ENCODE peak calls at places on chromosomes 16 and 17, in five cellular contexts. I is suprapubic skin, P is tibial artery, C is mucosa of descending colon, D is kidney. B is an unnamed sample.

GRCh38 chr17:40443196-40443987 is at the start of gene IGFBP4:
- DNase-seq in I (peak), P (peak), C (peak), D (peak), B (peak)

GRCh38 chr17:48522031-48522593 is 8.7 kb downstream of the HOXB1 start:
- DNase-seq in I (no peak), P (no peak), C (no peak), D (peak), B (no peak)

GRCh38 chr17:4679652-4680051 is 24.3 kb downstream of the PELP1 start:
- DNase-seq in I (no peak), P (no peak), C (no peak), D (no peak), B (no peak)

GRCh38 chr16:87918866-87919680 is 17.3 kb downstream of the CA5A start:
- DNase-seq in I (peak), P (peak), C (peak), D (no peak), B (no peak)

GRCh38 chr16:4330277-4330882 is 14.5 kb downstream of the GLIS2 start:
- DNase-seq in I (peak), P (peak), C (peak), D (peak), B (peak)

GRCh38 chr17:56690441-56691291 is 97.2 kb downstream of the NOG start:
- DNase-seq in I (peak), P (peak), C (no peak), D (peak), B (no peak)

GRCh38 chr17:5467416-5467815 is 1.4 kb downstream of the DHX33 start:
- DNase-seq in I (no peak), P (no peak), C (no peak), D (no peak), B (no peak)

GRCh38 chr17:82358467-82359350 is at the start of gene TEX19:
- DNase-seq in I (no peak), P (no peak), C (no peak), D (no peak), B (no peak)

GRCh38 chr17:16491703-16492612 is at the start of gene LRRC75A:
- DNase-seq in I (no peak), P (no peak), C (peak), D (peak), B (peak)

GRCh38 chr16:52573365-52574104 is 26.6 kb upstream of the TOX3 start:
- DNase-seq in I (no peak), P (no peak), C (peak), D (no peak), B (no peak)

GRCh38 chr16:11090947-11091785 is 146.8 kb downstream of the CLEC16A start:
- DNase-seq in I (peak), P (no peak), C (no peak), D (no peak), B (no peak)

GRCh38 chr17:76848670-76849069 is 19.5 kb upstream of the MGAT5B start:
- DNase-seq in I (no peak), P (no peak), C (no peak), D (no peak), B (no peak)

GRCh38 chr16:85276741-85277140 is 164.5 kb upstream of the CIBAR2 start:
- DNase-seq in I (no peak), P (no peak), C (no peak), D (no peak), B (no peak)

GRCh38 chr17:45160505-45161287 is 979 bp upstream of the HEXIM2 start:
- DNase-seq in I (no peak), P (no peak), C (peak), D (peak), B (no peak)

GRCh38 chr17:72719582-72720493 is 372.6 kb downstream of the SLC39A11 start:
- DNase-seq in I (no peak), P (no peak), C (peak), D (no peak), B (peak)

GRCh38 chr16:85366031-85366763 is 246.9 kb upstream of the GSE1 start:
- DNase-seq in I (peak), P (no peak), C (no peak), D (no peak), B (no peak)

GRCh38 chr17:55421179-55421934 is at the start of gene MMD:
- DNase-seq in I (peak), P (no peak), C (peak), D (peak), B (peak)

GRCh38 chr16:7025616-7026190 is 306.9 kb upstream of the RBFOX1 start:
- DNase-seq in I (peak), P (peak), C (peak), D (peak), B (no peak)

GRCh38 chr17:38613981-38614779 is 8.4 kb upstream of the SRCIN1 start:
- DNase-seq in I (no peak), P (no peak), C (peak), D (peak), B (no peak)

GRCh38 chr17:30379303-30380105 is 777 bp downstream of the CPD start:
- DNase-seq in I (peak), P (peak), C (peak), D (peak), B (no peak)

GRCh38 chr16:49464877-49465504 is 91.4 kb downstream of the C16orf78 start:
- DNase-seq in I (peak), P (no peak), C (no peak), D (no peak), B (no peak)
- TF ChIP-seq CTCF in I (peak), P (no peak), C (peak), D (no peak), B (peak)

DNA sequence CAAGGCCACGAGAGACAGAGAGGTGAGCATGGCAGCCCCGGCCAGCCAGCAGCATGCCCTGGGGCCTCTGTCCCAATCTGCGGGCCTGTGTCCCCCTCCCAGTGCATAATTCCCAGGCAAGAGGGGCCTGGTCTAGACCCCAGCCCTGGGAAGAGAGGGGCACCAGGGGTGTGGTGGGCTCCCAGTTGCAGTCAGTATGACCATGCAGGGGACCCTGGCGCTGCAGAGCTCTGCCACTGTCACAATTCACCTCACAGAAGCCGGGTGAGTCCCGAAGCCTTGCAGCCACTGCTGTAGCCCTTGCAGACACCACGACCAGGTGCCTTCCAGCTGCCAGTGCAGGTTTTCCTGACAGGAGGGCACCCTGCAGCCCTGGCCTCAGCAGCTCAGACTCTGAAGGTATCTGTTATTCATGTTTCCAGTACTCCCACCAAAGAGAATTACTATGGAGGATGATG is 25.8 kb upstream of the KSR1 start:
- DNase-seq in I (no peak), P (no peak), C (no peak), D (no peak), B (no peak)
- TF ChIP-seq CTCF in I (no peak), P (no peak), C (no peak), D (no peak), B (no peak)

DNA sequence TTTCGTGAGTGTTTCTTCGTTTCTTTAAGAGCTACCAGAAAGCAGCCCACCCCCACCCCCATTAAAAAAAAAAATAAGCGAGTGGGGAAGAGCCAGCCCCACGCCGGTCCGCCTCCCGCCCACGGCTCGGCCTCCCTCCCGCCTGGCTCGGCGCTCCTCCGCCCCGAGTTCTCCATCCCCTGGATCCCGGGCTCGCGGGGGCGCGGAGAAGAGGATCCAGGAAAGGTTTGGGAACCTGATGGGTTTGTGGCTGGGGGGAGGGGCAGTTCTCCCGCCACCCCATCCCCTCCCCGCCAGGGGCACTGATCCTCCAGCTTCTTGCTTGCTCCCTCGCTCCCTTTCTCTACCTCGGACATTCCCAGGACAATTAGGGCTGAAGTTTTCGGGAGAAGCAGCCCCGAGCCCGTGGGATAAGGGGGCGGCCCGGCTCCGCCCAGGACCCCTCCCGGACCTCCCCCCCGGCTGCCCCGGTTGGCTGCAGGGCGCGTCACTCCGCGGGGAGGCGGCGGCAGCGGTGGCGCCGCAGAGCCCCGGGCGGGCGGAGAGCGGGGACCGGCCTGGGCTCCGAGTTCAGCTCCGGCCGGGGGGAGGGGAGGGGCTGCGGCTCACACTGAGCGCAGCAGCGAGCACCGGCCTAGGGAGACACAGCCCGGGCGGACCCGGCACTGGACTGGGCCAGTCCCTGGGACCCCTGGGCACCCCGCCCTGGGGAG is 1.0 kb upstream of the SALL1 start:
- DNase-seq in I (no peak), P (no peak), C (peak), D (peak), B (no peak)
- TF ChIP-seq CTCF in I (no peak), P (no peak), C (no peak), D (no peak), B (no peak)

DNA sequence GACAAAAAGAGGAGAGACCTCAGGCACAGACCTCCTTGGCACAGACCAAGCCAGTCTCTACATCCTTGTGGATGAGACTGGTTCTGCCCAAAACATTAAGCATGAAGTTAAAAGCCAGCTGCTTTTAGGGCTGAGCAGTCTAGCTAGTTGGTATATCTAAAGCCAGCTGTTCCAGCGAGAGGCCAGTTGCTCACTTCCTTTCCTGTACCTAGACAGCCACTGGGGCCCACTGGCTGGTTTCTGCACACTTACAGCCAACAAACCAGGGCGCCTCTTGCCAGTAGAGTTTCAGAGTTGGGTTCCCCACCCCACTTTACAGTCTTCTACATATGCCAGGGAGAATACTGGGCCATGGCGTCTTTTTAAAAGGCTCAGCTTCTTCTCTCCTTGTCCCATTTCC is 242.4 kb downstream of the ZFHX3 start:
- DNase-seq in I (no peak), P (no peak), C (no peak), D (no peak), B (no peak)
- TF ChIP-seq CTCF in I (no peak), P (no peak), C (no peak), D (no peak), B (no peak)

GRCh38 chr17:64497565-64498035 is 746 bp upstream of the POLG2 start:
- DNase-seq in I (no peak), P (no peak), C (no peak), D (no peak), B (no peak)
- TF ChIP-seq CTCF in I (no peak), P (no peak), C (no peak), D (no peak), B (no peak)

DNA sequence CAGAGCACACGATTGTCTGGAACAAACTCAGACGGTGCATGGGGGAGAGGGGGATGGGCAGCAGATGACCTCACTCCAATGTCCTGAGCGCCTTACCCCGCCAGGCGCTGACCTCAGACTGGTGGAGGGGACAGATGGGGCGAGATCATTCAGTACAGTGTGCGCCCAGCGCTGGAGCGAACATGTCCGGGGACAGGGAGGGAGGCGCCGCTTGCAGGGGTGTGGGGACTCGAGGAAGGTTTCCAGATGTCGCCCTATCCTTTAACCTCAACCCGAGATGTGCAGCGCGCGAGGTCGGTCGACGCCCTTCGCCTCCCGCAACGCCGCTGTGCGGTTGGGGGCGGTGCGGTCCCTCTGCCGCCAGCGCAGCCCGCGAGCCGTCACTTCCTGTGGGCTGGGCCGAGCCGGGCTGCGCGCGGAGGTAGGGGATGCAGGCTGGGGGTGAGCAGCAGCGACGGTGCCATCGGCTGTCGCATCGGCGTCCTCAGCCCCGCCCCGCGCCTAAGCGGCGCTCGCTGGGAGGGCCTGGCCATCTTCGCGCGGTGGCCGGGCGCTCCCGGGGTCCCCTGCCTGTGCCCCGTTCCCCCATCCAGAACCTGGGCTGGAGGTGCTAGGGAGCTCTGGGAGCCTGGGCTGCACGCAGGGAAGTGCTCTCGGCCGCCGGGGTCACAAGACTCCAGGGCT is 5.3 kb upstream of the CDR2L start:
- DNase-seq in I (peak), P (peak), C (peak), D (peak), B (peak)
- TF ChIP-seq CTCF in I (no peak), P (peak), C (no peak), D (no peak), B (no peak)

GRCh38 chr16:72552675-72553074 is 380.7 kb upstream of the PMFBP1 start:
- DNase-seq in I (no peak), P (no peak), C (no peak), D (no peak), B (no peak)

GRCh38 chr16:72560617-72561016 is 388.7 kb upstream of the PMFBP1 start:
- DNase-seq in I (no peak), P (no peak), C (peak), D (no peak), B (no peak)

GRCh38 chr16:72554935-72555334 is 383.0 kb upstream of the PMFBP1 start:
- DNase-seq in I (no peak), P (no peak), C (no peak), D (no peak), B (no peak)

GRCh38 chr16:72558501-72558900 is 386.5 kb upstream of the PMFBP1 start:
- DNase-seq in I (no peak), P (no peak), C (peak), D (no peak), B (no peak)
- TF ChIP-seq CTCF in I (no peak), P (no peak), C (no peak), D (no peak), B (no peak)

GRCh38 chr16:787978-788398 is at the start of gene RPUSD1:
- DNase-seq in I (no peak), P (no peak), C (no peak), D (no peak), B (no peak)
- TF ChIP-seq CTCF in I (no peak), P (no peak), C (no peak), D (no peak), B (no peak)

GRCh38 chr16:67226804-67227566 is at the start of gene TMEM208:
- DNase-seq in I (peak), P (peak), C (peak), D (peak), B (peak)
- TF ChIP-seq CTCF in I (no peak), P (peak), C (no peak), D (peak), B (peak)

DNA sequence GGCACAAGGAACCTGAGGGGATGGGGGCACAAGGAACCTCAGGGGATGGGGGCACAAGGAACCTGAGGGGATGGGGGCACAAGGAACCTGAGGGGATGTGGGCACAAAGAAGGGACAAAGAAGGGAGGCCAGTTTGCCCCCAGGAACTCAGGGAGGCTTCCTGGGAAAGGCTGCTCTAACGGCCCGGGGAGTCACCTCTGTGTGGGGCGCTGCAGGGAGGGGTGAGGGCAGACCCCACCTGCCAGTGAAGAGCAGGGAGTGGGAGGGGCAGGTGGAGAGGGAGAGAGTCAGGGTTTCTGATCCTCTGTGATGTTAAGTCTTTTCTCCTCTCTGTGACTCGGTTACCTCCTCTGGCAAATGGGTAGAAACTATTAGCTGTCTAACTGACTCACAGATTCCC is 57.7 kb downstream of the TIMM22 start:
- DNase-seq in I (no peak), P (no peak), C (no peak), D (peak), B (no peak)
- TF ChIP-seq CTCF in I (no peak), P (no peak), C (no peak), D (no peak), B (no peak)